ENCODE peak calls at places on chromosomes 3 and 15, in six cellular contexts. G is CD8-positive, alpha-beta memory T cell; S is cardiac septum; N is activated gamma-delta T cell; L is kidney glomerular epithelial cell; P is skeletal muscle cell. O is an unnamed sample.

GRCh38 chr3:58169371-58169770 is 41.4 kb downstream of the DNASE1L3 start:
- DNase-seq in G (no peak), S (no peak), N (no peak), L (no peak), P (no peak), O (no peak)

GRCh38 chr3:170178631-170179030 is 2.9 kb downstream of the PHC3 start:
- DNase-seq in G (peak), S (no peak), N (no peak), L (no peak), P (no peak), O (no peak)

GRCh38 chr3:78870484-78870883 is 897.3 kb downstream of the ROBO1 start:
- DNase-seq in G (no peak), S (no peak), N (no peak), L (no peak), P (no peak), O (no peak)

GRCh38 chr15:48842501-48842900 is 31.6 kb upstream of the CEP152 start:
- DNase-seq in G (no peak), S (no peak), N (no peak), L (no peak), P (no peak), O (no peak)

GRCh38 chr15:57041416-57041815 is 123.0 kb downstream of the TCF12 start:
- DNase-seq in G (no peak), S (no peak), N (no peak), L (no peak), P (no peak), O (no peak)

GRCh38 chr3:31391150-31391549 is 141.6 kb upstream of the STT3B start:
- DNase-seq in G (no peak), S (no peak), N (no peak), L (no peak), P (no peak), O (no peak)

GRCh38 chr15:95921404-95921803 is 409.1 kb upstream of the NR2F2 start:
- DNase-seq in G (no peak), S (no peak), N (no peak), L (no peak), P (no peak), O (no peak)

GRCh38 chr15:92733934-92734521 is 78.5 kb upstream of the FAM174B start:
- DNase-seq in G (peak), S (no peak), N (no peak), L (peak), P (no peak), O (no peak)

GRCh38 chr3:7421065-7421464 is 560.1 kb downstream of the GRM7 start:
- DNase-seq in G (no peak), S (no peak), N (no peak), L (no peak), P (no peak), O (no peak)

GRCh38 chr15:79881254-79881653 is 15.6 kb downstream of the MTHFS start:
- DNase-seq in G (no peak), S (no peak), N (no peak), L (no peak), P (no peak), O (no peak)

GRCh38 chr3:184296616-184297015 is 2.4 kb upstream of the PSMD2 start:
- DNase-seq in G (no peak), S (no peak), N (no peak), L (no peak), P (no peak), O (no peak)

GRCh38 chr3:161107311-161107710 is 2.2 kb upstream of the B3GALNT1 start:
- DNase-seq in G (no peak), S (no peak), N (no peak), L (no peak), P (no peak), O (no peak)

GRCh38 chr3:49703443-49703927 is 14.1 kb downstream of the RNF123 start:
- DNase-seq in G (peak), S (no peak), N (no peak), L (peak), P (no peak), O (no peak)

GRCh38 chr15:55992769-55993110 is 672 bp downstream of the NEDD4 start:
- DNase-seq in G (no peak), S (no peak), N (no peak), L (peak), P (no peak), O (no peak)

GRCh38 chr15:78097667-78098066 is 5.3 kb downstream of the SH2D7 start:
- DNase-seq in G (no peak), S (no peak), N (no peak), L (no peak), P (no peak), O (no peak)

GRCh38 chr3:160474416-160474838 is 24.8 kb upstream of the TRIM59 start:
- DNase-seq in G (no peak), S (no peak), N (no peak), L (peak), P (peak), O (no peak)

GRCh38 chr3:46750555-46751038 is 32.9 kb upstream of the PRSS50 start:
- DNase-seq in G (no peak), S (no peak), N (no peak), L (no peak), P (no peak), O (no peak)

GRCh38 chr3:79871656-79872055 is 103.9 kb upstream of the ROBO1 start:
- DNase-seq in G (no peak), S (no peak), N (no peak), L (no peak), P (peak), O (no peak)

GRCh38 chr3:186099178-186099577 is 9.7 kb downstream of the ETV5 start:
- DNase-seq in G (no peak), S (no peak), N (no peak), L (no peak), P (peak), O (no peak)

GRCh38 chr3:72482589-72483249 is 365.5 kb downstream of the SHQ1 start:
- DNase-seq in G (peak), S (peak), N (peak), L (peak), P (peak), O (no peak)

GRCh38 chr3:186930639-186931486 is 537 bp downstream of the ST6GAL1 start:
- DNase-seq in G (peak), S (peak), N (peak), L (peak), P (no peak), O (no peak)

GRCh38 chr3:34107669-34108068 is 309.2 kb downstream of the PDCD6IP start:
- DNase-seq in G (no peak), S (no peak), N (no peak), L (no peak), P (no peak), O (no peak)

GRCh38 chr3:126146034-126146433 is 34.4 kb downstream of the ALDH1L1 start:
- DNase-seq in G (no peak), S (no peak), N (no peak), L (no peak), P (no peak), O (peak)

GRCh38 chr3:50516048-50516871 is 12.8 kb upstream of the CACNA2D2 start:
- DNase-seq in G (no peak), S (no peak), N (no peak), L (no peak), P (no peak), O (no peak)

GRCh38 chr3:16174389-16174788 is at the start of gene GALNT15:
- DNase-seq in G (no peak), S (peak), N (no peak), L (peak), P (peak), O (no peak)

GRCh38 chr15:70150405-70150747 is 52.7 kb upstream of the TLE3 start:
- DNase-seq in G (no peak), S (no peak), N (no peak), L (no peak), P (no peak), O (no peak)

GRCh38 chr3:172074027-172074426 is 34.6 kb downstream of the FNDC3B start:
- DNase-seq in G (no peak), S (no peak), N (no peak), L (no peak), P (no peak), O (no peak)

GRCh38 chr3:155363690-155364070 is 70.2 kb upstream of the STRIT1 start:
- DNase-seq in G (no peak), S (no peak), N (no peak), L (no peak), P (no peak), O (no peak)

GRCh38 chr15:43187544-43188155 is 2.4 kb downstream of the CCNDBP1 start:
- DNase-seq in G (peak), S (no peak), N (no peak), L (peak), P (peak), O (no peak)

GRCh38 chr3:5057217-5057616 is 64.9 kb upstream of the ARL8B start:
- DNase-seq in G (no peak), S (no peak), N (no peak), L (no peak), P (no peak), O (no peak)

GRCh38 chr15:28942046-28942445 is 56.3 kb downstream of the APBA2 start:
- DNase-seq in G (peak), S (peak), N (peak), L (no peak), P (no peak), O (no peak)